ENCODE peak calls at places on chromosomes 13 and 19, in four cellular contexts. R is IMR-90, J is heart left ventricle, P is cardiac muscle cell. D is an unnamed sample. For H3K4me1, H3K9me3 and H3K36me3, the result is how much of the 10 kb centered on the place peaks cover.

GRCh38 chr13:95275322-95276118 is 25.7 kb downstream of the ABCC4 start:
- DNase-seq in J (no peak), R (no peak), P (no peak), D (no peak)

GRCh38 chr13:112171570-112171965 is 104.6 kb downstream of the SOX1 start:
- DNase-seq in R (no peak), P (no peak), J (no peak), D (no peak)

GRCh38 chr13:97274782-97275252 is 52.7 kb downstream of the MBNL2 start:
- DNase-seq in J (no peak), P (no peak), R (peak), D (no peak)

GRCh38 chr13:26518433-26519084 is 38.9 kb upstream of the WASF3 start:
- DNase-seq in J (no peak), P (no peak), R (no peak), D (no peak)

GRCh38 chr13:81562598-81562997 is 1221.7 kb upstream of the SPRY2 start:
- DNase-seq in R (no peak), P (no peak), J (no peak), D (no peak)

GRCh38 chr13:28716511-28716910 is 2.3 kb downstream of the SLC46A3 start:
- DNase-seq in P (no peak), J (peak), R (peak), D (peak)

GRCh38 chr19:14112809-14113385 is 4.7 kb downstream of the PRKACA start:
- DNase-seq in P (no peak), R (no peak), J (peak), D (no peak)

GRCh38 chr13:109610517-109610916 is 175.9 kb downstream of the IRS2 start:
- DNase-seq in R (no peak), J (no peak), P (peak), D (peak)

GRCh38 chr19:48284891-48285290 is 15.0 kb downstream of the ZNF114 start:
- DNase-seq in R (peak), P (peak), J (no peak), D (no peak)

GRCh38 chr19:42284066-42284501 is 15.0 kb downstream of the CIC start:
- DNase-seq in P (peak), R (peak), J (peak), D (peak)

GRCh38 chr13:99371956-99372355 is 64.8 kb upstream of the GPR183 start:
- DNase-seq in R (no peak), P (no peak), J (no peak), D (no peak)

GRCh38 chr13:27476943-27477681 is 26.7 kb upstream of the MTIF3 start:
- DNase-seq in J (no peak), R (peak), P (no peak), D (peak)

GRCh38 chr19:49335071-49335783 is at the start of gene CD37:
- DNase-seq in J (no peak), R (no peak), P (no peak), D (no peak)

GRCh38 chr13:113936566-113936965 is 37.3 kb downstream of the C13orf46 start:
- DNase-seq in R (no peak), P (no peak), J (no peak), D (no peak)

GRCh38 chr13:51519839-51520238 is 64.4 kb upstream of the WDFY2 start:
- DNase-seq in P (no peak), J (no peak), R (peak), D (no peak)

GRCh38 chr13:26999499-26999898 is 172.1 kb downstream of the USP12 start:
- DNase-seq in J (no peak), R (no peak), P (no peak), D (no peak)

GRCh38 chr19:56162258-56162657 is 13.6 kb upstream of the GALP start:
- DNase-seq in R (peak), P (no peak), J (no peak), D (no peak)

GRCh38 chr13:111492958-111493357 is 172.5 kb downstream of the TEX29 start:
- DNase-seq in P (no peak), J (no peak), R (no peak), D (no peak)

GRCh38 chr13:62643007-62643483 is 1227.4 kb upstream of the PCDH20 start:
- DNase-seq in P (no peak), J (no peak), R (peak), D (no peak)

GRCh38 chr13:19860884-19861655 is 2.4 kb downstream of the ZMYM5 start:
- DNase-seq in R (peak), P (no peak), J (no peak), D (no peak)

GRCh38 chr13:97492257-97492656 is 58.3 kb downstream of the RAP2A start:
- DNase-seq in P (no peak), J (no peak), R (no peak), D (no peak)

GRCh38 chr13:110137677-110138008 is 169.3 kb downstream of the COL4A1 start:
- DNase-seq in P (peak), R (no peak), J (peak), D (peak)

GRCh38 chr13:64234255-64234654 is 2818.6 kb upstream of the PCDH20 start:
- DNase-seq in R (peak), J (no peak), P (no peak), D (no peak)

GRCh38 chr19:8306235-8307054 is 1.7 kb downstream of the CD320 start:
- DNase-seq in R (no peak), P (no peak), J (peak), D (no peak)

GRCh38 chr13:49113526-49114286 is 106.4 kb upstream of the MLNR start:
- DNase-seq in J (no peak), P (no peak), R (peak), D (no peak)

GRCh38 chr19:38209671-38210457 is 14.2 kb downstream of the DPF1 start:
- DNase-seq in J (peak), P (peak), R (peak), D (peak)

DNA sequence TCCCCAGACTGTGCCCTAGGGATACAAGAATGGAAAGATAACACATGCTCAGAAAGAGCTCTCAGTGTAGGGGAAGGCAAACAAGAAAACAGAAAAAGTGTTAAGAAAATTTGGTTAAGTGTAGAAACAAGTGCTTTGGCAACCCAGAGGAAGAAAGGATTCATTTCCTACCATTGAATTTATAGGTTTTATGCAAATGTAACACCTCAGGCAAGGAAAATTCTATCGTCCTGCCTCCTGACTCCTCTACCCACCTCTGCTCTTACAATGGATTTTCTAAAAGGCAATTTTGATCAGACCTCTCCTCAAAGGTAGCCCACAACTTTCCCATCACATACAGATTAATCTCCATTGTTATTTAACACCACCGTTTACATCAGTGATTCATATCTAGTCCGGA is 298.7 kb downstream of the RFC3 start:
- DNase-seq in J (no peak), R (no peak), P (no peak), D (no peak)
- H3K4me1 ChIP-seq in J (under half), R (under half), P (under half), D (under half)

DNA sequence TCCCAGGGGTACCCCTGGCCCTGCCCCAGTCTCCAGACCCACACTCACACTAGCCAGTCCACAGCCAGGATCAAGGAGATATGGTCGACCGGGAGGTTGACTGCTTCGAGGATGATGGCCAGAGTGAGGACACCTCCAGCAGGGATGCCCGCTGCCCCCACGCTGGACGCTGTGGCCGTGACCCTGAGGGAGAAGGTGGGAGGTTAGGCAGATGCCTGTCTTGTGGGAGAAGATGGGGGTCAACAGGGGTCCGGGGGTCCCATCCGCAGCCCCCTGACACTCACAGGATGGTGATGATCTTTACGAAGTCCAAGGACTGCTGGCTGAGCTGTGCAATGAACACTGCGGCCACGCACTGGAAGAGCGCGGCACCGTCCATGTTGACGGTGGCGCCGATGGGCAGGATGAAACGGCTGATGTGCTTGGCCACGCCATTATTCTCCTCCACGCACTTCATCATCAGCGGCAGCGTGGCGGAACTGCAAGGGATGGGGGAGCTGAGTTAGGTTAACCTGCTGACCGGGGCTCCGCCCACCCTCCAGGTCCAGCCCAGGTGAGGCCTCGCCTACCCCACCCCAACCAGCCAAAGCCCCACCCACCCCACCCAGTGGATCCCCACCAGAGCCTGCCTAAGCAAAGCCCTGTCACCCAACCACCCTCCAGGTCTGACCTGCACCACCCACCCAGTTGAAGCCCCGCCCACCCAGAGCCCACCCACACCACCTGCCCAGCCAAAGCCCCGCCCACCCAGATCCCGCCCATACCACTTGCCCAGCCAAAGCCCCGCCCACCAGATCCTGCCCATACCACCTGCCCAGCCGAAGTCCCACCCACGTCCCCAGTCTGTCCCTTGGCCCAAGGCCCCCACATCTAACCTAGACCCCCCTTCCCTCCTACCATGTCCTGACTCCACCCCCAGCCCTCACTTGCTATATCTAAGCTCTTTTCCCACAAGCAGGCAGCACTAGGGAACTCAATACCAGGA is 11.2 kb downstream of the SLC1A5 start:
- DNase-seq in R (no peak), P (no peak), J (no peak), D (peak)
- H3K9me3 ChIP-seq in R (under half), P (under half), J (under half), D (under half)

GRCh38 chr19:2221250-2221831 is 14.8 kb downstream of the PLEKHJ1 start:
- DNase-seq in R (peak), J (no peak), P (no peak), D (no peak)

GRCh38 chr19:2221918-2222317 is 14.2 kb downstream of the PLEKHJ1 start:
- DNase-seq in P (peak), R (no peak), J (no peak), D (no peak)

GRCh38 chr19:2224754-2225349 is 11.3 kb downstream of the PLEKHJ1 start:
- DNase-seq in P (no peak), R (no peak), J (no peak), D (no peak)

GRCh38 chr19:2223959-2224358 is 12.2 kb downstream of the PLEKHJ1 start:
- DNase-seq in R (no peak), J (no peak), P (no peak), D (no peak)

GRCh38 chr19:2223391-2223790 is 12.7 kb downstream of the PLEKHJ1 start:
- DNase-seq in P (no peak), J (no peak), R (no peak), D (no peak)
- H3K36me3 ChIP-seq in P (under half), J (half or more), R (half or more), D (under half)

GRCh38 chr19:54631489-54631888 is 1.2 kb downstream of the LILRB1 start:
- DNase-seq in P (no peak), R (no peak), J (no peak), D (no peak)

GRCh38 chr19:54626757-54627156 is 3.5 kb upstream of the LILRB1 start:
- DNase-seq in R (no peak), J (no peak), P (no peak), D (no peak)

GRCh38 chr19:54633401-54633800 is 3.1 kb downstream of the LILRB1 start:
- DNase-seq in J (no peak), R (no peak), P (no peak), D (no peak)

DNA sequence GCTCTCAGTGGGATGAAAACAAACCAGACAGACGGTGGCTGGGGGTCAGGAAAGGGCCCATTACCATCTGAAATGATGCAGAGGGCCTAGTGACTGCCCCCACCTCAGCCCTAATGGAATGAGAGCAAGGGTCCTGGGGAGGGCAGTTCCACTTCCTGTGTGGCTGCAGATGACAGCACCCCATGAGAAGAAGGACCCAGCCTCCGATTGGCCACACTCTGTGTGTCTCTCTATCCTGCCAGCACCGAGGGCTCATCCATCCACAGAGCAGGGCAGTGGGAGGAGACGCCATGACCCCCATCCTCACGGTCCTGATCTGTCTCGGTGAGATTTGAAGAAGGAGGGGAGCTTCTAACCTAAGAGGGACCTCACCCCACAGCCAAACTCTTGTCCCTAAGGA is 500 bp downstream of the LILRB1 start:
- DNase-seq in J (no peak), P (no peak), R (no peak), D (no peak)
- H3K4me1 ChIP-seq in J (under half), P (under half), R (under half), D (under half)

GRCh38 chr19:35095667-35096368 is 19.8 kb upstream of the FXYD3 start:
- DNase-seq in P (no peak), J (no peak), R (no peak), D (no peak)

GRCh38 chr19:35090795-35091214 is 24.8 kb upstream of the FXYD3 start:
- DNase-seq in J (no peak), R (no peak), P (no peak), D (no peak)

GRCh38 chr19:35090160-35090794 is 25.3 kb upstream of the FXYD3 start:
- DNase-seq in J (no peak), P (peak), R (peak), D (peak)

GRCh38 chr19:35093430-35093829 is 22.2 kb upstream of the FXYD3 start:
- DNase-seq in R (no peak), P (no peak), J (no peak), D (no peak)

GRCh38 chr19:35093941-35094647 is 21.5 kb upstream of the FXYD3 start:
- DNase-seq in R (no peak), J (no peak), P (no peak), D (no peak)
- H3K9me3 ChIP-seq in R (under half), J (under half), P (under half), D (under half)

DNA sequence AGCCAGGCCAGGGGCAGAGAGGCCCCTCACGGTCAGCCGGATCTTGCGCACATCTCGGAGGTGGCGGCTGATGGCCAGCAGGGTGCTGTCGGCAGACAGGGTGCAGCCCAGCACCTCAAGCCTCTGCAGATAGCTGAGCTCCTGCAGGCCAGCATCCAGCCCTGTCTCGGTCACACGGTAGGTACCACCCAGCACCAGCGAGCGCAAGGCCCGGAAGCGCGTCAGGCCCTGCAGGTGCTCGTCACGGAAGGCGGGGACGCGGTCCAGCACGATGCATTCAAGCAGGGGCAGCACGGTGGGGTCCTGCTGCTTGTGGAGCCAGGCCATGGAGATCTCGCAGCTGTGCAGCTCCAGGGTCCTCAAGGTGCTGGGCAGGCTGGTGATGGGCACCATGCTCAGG is 7.7 kb downstream of the FBXL12 start:
- DNase-seq in R (no peak), P (no peak), J (no peak), D (no peak)
- H3K36me3 ChIP-seq in R (under half), P (under half), J (half or more), D (under half)

GRCh38 chr19:35063940-35064818 is 22.7 kb downstream of the HPN start:
- DNase-seq in R (peak), P (no peak), J (no peak), D (no peak)
- H3K4me1 ChIP-seq in R (under half), P (under half), J (under half), D (under half)

D was measured in Caco-2.